ENCODE peak calls at places on chromosomes 11 and 22, in nine cellular contexts. F is iris pigment epithelial cell; P is neural crest cell; J is NCI-H2029 treated with DMSO at 0.1 percent for 48 hours; L is fibroblast of lung; K is stimulated activated effector memory CD8-positive, alpha-beta T cell treated with anti-CD3 and anti-CD28 coated beads, Interleukin-12 subunit alpha, Interleukin-12 subunit beta, amount 100 ng/mL, for 72 hours; U is EL; T is HEK293T; G is Caki2. Q is an unnamed sample.

GRCh38 chr11:103676413-103676812 is 360.0 kb upstream of the DDI1 start:
- DNase-seq in F (peak), P (no peak), J (no peak), L (peak), K (no peak), U (no peak), T (no peak), G (no peak), Q (peak)

GRCh38 chr11:124297921-124298320 is 15.8 kb downstream of the OR8D1 start:
- DNase-seq in F (no peak), P (no peak), J (no peak), L (no peak), K (no peak), U (peak), T (no peak), G (no peak), Q (peak)

GRCh38 chr11:10377182-10377581 is 72.3 kb downstream of the ADM start:
- DNase-seq in F (no peak), P (no peak), J (no peak), L (no peak), K (no peak), U (no peak), T (no peak), G (no peak), Q (no peak)

GRCh38 chr11:10764412-10764811 is 13.4 kb downstream of the CTR9 start:
- DNase-seq in F (no peak), P (no peak), J (no peak), L (no peak), K (no peak), U (no peak), T (no peak), G (no peak), Q (no peak)

GRCh38 chr11:94767701-94768601 is at the start of gene AMOTL1:
- DNase-seq in F (peak), P (peak), J (peak), L (peak), K (no peak), U (peak), T (peak), G (peak), Q (peak)

GRCh38 chr22:22420580-22420979 is 88.0 kb downstream of the ZNF280B start:
- DNase-seq in F (no peak), P (no peak), J (no peak), L (no peak), K (no peak), U (no peak), T (no peak), G (no peak), Q (no peak)

GRCh38 chr22:29128891-29129643 is 56.2 kb downstream of the KREMEN1 start:
- DNase-seq in F (peak), P (no peak), J (no peak), L (no peak), K (no peak), U (peak), T (no peak), G (peak), Q (peak)

GRCh38 chr22:26527574-26528465 is 15.5 kb upstream of the TFIP11 start:
- DNase-seq in F (no peak), P (no peak), J (no peak), L (no peak), K (no peak), U (no peak), T (no peak), G (no peak), Q (no peak)

GRCh38 chr22:35070451-35071093 is 4.6 kb downstream of the ISX start:
- DNase-seq in F (no peak), P (no peak), J (no peak), L (no peak), K (no peak), U (no peak), T (no peak), G (no peak), Q (no peak)

GRCh38 chr11:123056835-123057491 is 5.0 kb downstream of the HSPA8 start:
- DNase-seq in F (no peak), P (no peak), J (no peak), L (no peak), K (no peak), U (peak), T (no peak), G (no peak), Q (no peak)

GRCh38 chr11:78722786-78723185 is 148.1 kb upstream of the NARS2 start:
- DNase-seq in F (no peak), P (no peak), J (no peak), L (no peak), K (no peak), U (no peak), T (no peak), G (no peak), Q (no peak)

GRCh38 chr11:110908401-110909106 is 196.3 kb upstream of the ARHGAP20 start:
- DNase-seq in F (peak), P (no peak), J (no peak), L (peak), K (no peak), U (peak), T (no peak), G (peak), Q (peak)

GRCh38 chr11:86902345-86902744 is 52.9 kb downstream of the FZD4 start:
- DNase-seq in F (no peak), P (no peak), J (no peak), L (no peak), K (no peak), U (no peak), T (no peak), G (no peak), Q (no peak)

GRCh38 chr11:88307749-88308425 is 29.6 kb downstream of the CTSC start:
- DNase-seq in F (no peak), P (no peak), J (no peak), L (no peak), K (no peak), U (no peak), T (no peak), G (no peak), Q (no peak)

GRCh38 chr11:60769811-60770210 is 13.1 kb downstream of the MS4A15 start:
- DNase-seq in F (no peak), P (no peak), J (no peak), L (no peak), K (no peak), U (no peak), T (no peak), G (no peak), Q (no peak)

GRCh38 chr22:24833881-24834495 is 28.0 kb downstream of the SGSM1 start:
- DNase-seq in F (no peak), P (no peak), J (no peak), L (no peak), K (no peak), U (no peak), T (no peak), G (no peak), Q (no peak)

GRCh38 chr11:2576116-2576515 is 123.7 kb downstream of the KCNQ1OT1 start:
- DNase-seq in F (no peak), P (no peak), J (no peak), L (no peak), K (no peak), U (no peak), T (no peak), G (no peak), Q (no peak)

GRCh38 chr11:28679795-28680194 is 571.6 kb downstream of the METTL15 start:
- DNase-seq in F (peak), P (no peak), J (no peak), L (peak), K (no peak), U (peak), T (no peak), G (no peak), Q (peak)

GRCh38 chr22:36562261-36562835 is 33.4 kb upstream of the EIF3D start:
- DNase-seq in F (peak), P (no peak), J (no peak), L (peak), K (no peak), U (peak), T (no peak), G (peak), Q (peak)

GRCh38 chr22:20437253-20438065 is at the start of gene SCARF2:
- DNase-seq in F (peak), P (peak), J (no peak), L (peak), K (no peak), U (peak), T (peak), G (no peak), Q (peak)

GRCh38 chr11:92249156-92249753 is 24.6 kb downstream of the FAT3 start:
- DNase-seq in F (no peak), P (no peak), J (no peak), L (no peak), K (no peak), U (no peak), T (no peak), G (no peak), Q (no peak)

GRCh38 chr22:24282401-24282800 is 11.8 kb downstream of the SPECC1L start:
- DNase-seq in F (no peak), P (no peak), J (no peak), L (no peak), K (no peak), U (no peak), T (no peak), G (no peak), Q (no peak)

GRCh38 chr11:60498853-60499252 is 6.3 kb downstream of the MS4A12 start:
- DNase-seq in F (no peak), P (no peak), J (no peak), L (no peak), K (no peak), U (peak), T (no peak), G (no peak), Q (peak)

GRCh38 chr11:82533628-82534353 is 199.9 kb downstream of the FAM181B start:
- DNase-seq in F (no peak), P (no peak), J (no peak), L (no peak), K (no peak), U (no peak), T (no peak), G (no peak), Q (no peak)

GRCh38 chr11:112172362-112172994 is 2.8 kb upstream of the BCO2 start:
- DNase-seq in F (peak), P (no peak), J (no peak), L (peak), K (no peak), U (peak), T (no peak), G (peak), Q (peak)

GRCh38 chr11:76801205-76801604 is 18.0 kb downstream of the TSKU start:
- DNase-seq in F (no peak), P (no peak), J (no peak), L (no peak), K (no peak), U (no peak), T (no peak), G (no peak), Q (no peak)

GRCh38 chr11:18563090-18563730 is 25.3 kb downstream of the UEVLD start:
- DNase-seq in F (peak), P (no peak), J (no peak), L (no peak), K (no peak), U (peak), T (no peak), G (no peak), Q (peak)

GRCh38 chr22:25853902-25854301 is 111.9 kb downstream of the MYO18B start:
- DNase-seq in F (no peak), P (no peak), J (no peak), L (no peak), K (no peak), U (no peak), T (peak), G (no peak), Q (peak)

GRCh38 chr11:128776434-128777284 is 82.8 kb downstream of the FLI1 start:
- DNase-seq in F (peak), P (peak), J (no peak), L (peak), K (peak), U (peak), T (peak), G (no peak), Q (peak)

GRCh38 chr11:63680842-63681207 is 475 bp upstream of the RTN3 start:
- DNase-seq in F (no peak), P (peak), J (no peak), L (no peak), K (no peak), U (no peak), T (no peak), G (no peak), Q (peak)

Q was measured in GM23248.